ENCODE peak calls at places on chromosome X, in nine cellular contexts. M is lower lobe of right lung; I is neural progenitor cell; G is endothelial cell of umbilical vein; H is neural crest cell; L is CD8-positive, alpha-beta T cell; X is cardiac muscle cell; O is AG04449; T is BE2C. R is an unnamed sample.

GRCh38 chrX:150942958-150943594 is 40.1 kb upstream of the HMGB3 start:
- DNase-seq in M (no peak), I (no peak), G (no peak), H (no peak), L (no peak), X (no peak), O (no peak), T (no peak), R (no peak)

GRCh38 chrX:108167211-108167872 is 75.8 kb downstream of the ATG4A start:
- DNase-seq in M (no peak), I (no peak), G (peak), H (no peak), L (no peak), X (peak), O (no peak), T (no peak), R (no peak)

GRCh38 chrX:63784902-63785692 is at the start of gene ARHGEF9:
- DNase-seq in M (no peak), I (peak), G (no peak), H (peak), L (no peak), X (peak), O (no peak), T (peak), R (no peak)

GRCh38 chrX:46072776-46073175 is 472.4 kb downstream of the ZNF674 start:
- DNase-seq in M (no peak), I (no peak), G (no peak), H (no peak), L (no peak), X (no peak), O (no peak), T (no peak), R (no peak)

GRCh38 chrX:39372126-39372525 is 570.9 kb downstream of the MID1IP1 start:
- DNase-seq in M (no peak), I (no peak), G (no peak), H (no peak), L (no peak), X (no peak), O (no peak), T (no peak), R (no peak)

GRCh38 chrX:72532371-72532770 is 40.3 kb downstream of the HDAC8 start:
- DNase-seq in M (no peak), I (no peak), G (no peak), H (no peak), L (no peak), X (peak), O (no peak), T (no peak), R (no peak)

GRCh38 chrX:57155171-57155570 is 18.0 kb upstream of the SPIN2A start:
- DNase-seq in M (no peak), I (no peak), G (no peak), H (no peak), L (no peak), X (no peak), O (no peak), T (no peak), R (no peak)

GRCh38 chrX:30577362-30577961 is at the start of gene TASL:
- DNase-seq in M (peak), I (no peak), G (no peak), H (no peak), L (peak), X (no peak), O (no peak), T (no peak), R (no peak)

GRCh38 chrX:153216926-153217325 is 37.8 kb downstream of the MAGEA1 start:
- DNase-seq in M (no peak), I (no peak), G (no peak), H (no peak), L (no peak), X (no peak), O (no peak), T (no peak), R (no peak)

GRCh38 chrX:8103655-8104054 is 67.4 kb downstream of the VCX2 start:
- DNase-seq in M (no peak), I (no peak), G (no peak), H (no peak), L (no peak), X (no peak), O (no peak), T (no peak), R (no peak)

GRCh38 chrX:118655561-118656246 is 71.7 kb upstream of the IL13RA1 start:
- DNase-seq in M (no peak), I (no peak), G (no peak), H (no peak), L (no peak), X (peak), O (no peak), T (no peak), R (no peak)

GRCh38 chrX:3345281-3346081 is 971 bp downstream of the MXRA5 start:
- DNase-seq in M (peak), I (peak), G (no peak), H (peak), L (no peak), X (peak), O (no peak), T (no peak), R (peak)

GRCh38 chrX:9906919-9907318 is 60.2 kb upstream of the CLDN34 start:
- DNase-seq in M (no peak), I (peak), G (no peak), H (no peak), L (no peak), X (no peak), O (no peak), T (no peak), R (no peak)

GRCh38 chrX:9662148-9662547 is 103.5 kb downstream of the GPR143 start:
- DNase-seq in M (no peak), I (no peak), G (peak), H (no peak), L (no peak), X (peak), O (no peak), T (no peak), R (no peak)

GRCh38 chrX:24117288-24117687 is 32.2 kb upstream of the ZFX start:
- DNase-seq in M (no peak), I (no peak), G (peak), H (no peak), L (no peak), X (peak), O (no peak), T (no peak), R (no peak)

GRCh38 chrX:86141786-86142185 is 6.5 kb upstream of the DACH2 start:
- DNase-seq in M (no peak), I (no peak), G (no peak), H (no peak), L (no peak), X (no peak), O (no peak), T (no peak), R (no peak)

GRCh38 chrX:72069380-72070160 is 62.1 kb downstream of the RTL5 start:
- DNase-seq in M (no peak), I (no peak), G (no peak), H (no peak), L (no peak), X (no peak), O (no peak), T (peak), R (no peak)

GRCh38 chrX:22053486-22053885 is 21.4 kb downstream of the PHEX start:
- DNase-seq in M (no peak), I (no peak), G (no peak), H (no peak), L (no peak), X (no peak), O (no peak), T (no peak), R (no peak)

GRCh38 chrX:106039920-106040319 is 1.4 kb upstream of the SERPINA7 start:
- DNase-seq in M (no peak), I (peak), G (no peak), H (no peak), L (no peak), X (peak), O (no peak), T (no peak), R (no peak)

GRCh38 chrX:15525664-15526416 is 25.2 kb downstream of the BMX start:
- DNase-seq in M (no peak), I (no peak), G (peak), H (no peak), L (no peak), X (no peak), O (no peak), T (no peak), R (no peak)

GRCh38 chrX:41722816-41723215 is 1.2 kb upstream of the GPR82 start:
- DNase-seq in M (no peak), I (no peak), G (no peak), H (no peak), L (no peak), X (peak), O (no peak), T (no peak), R (no peak)

GRCh38 chrX:71935542-71935941 is 24.9 kb downstream of the NHSL2 start:
- DNase-seq in M (no peak), I (peak), G (no peak), H (no peak), L (no peak), X (no peak), O (no peak), T (no peak), R (no peak)

GRCh38 chrX:11241720-11242119 is 51.5 kb upstream of the AMELX start:
- DNase-seq in M (no peak), I (no peak), G (no peak), H (no peak), L (no peak), X (no peak), O (no peak), T (no peak), R (no peak)

GRCh38 chrX:99394450-99394849 is 1015.6 kb downstream of the PCDH19 start:
- DNase-seq in M (no peak), I (peak), G (no peak), H (no peak), L (no peak), X (no peak), O (no peak), T (no peak), R (no peak)

GRCh38 chrX:105038672-105039328 is 181.7 kb downstream of the TEX13A start:
- DNase-seq in M (no peak), I (no peak), G (no peak), H (no peak), L (no peak), X (no peak), O (no peak), T (no peak), R (no peak)

GRCh38 chrX:154546354-154547244 is at the start of gene G6PD:
- DNase-seq in M (peak), I (peak), G (peak), H (peak), L (peak), X (peak), O (no peak), T (peak), R (no peak)

GRCh38 chrX:14864626-14865025 is 8.2 kb downstream of the FANCB start:
- DNase-seq in M (no peak), I (no peak), G (no peak), H (no peak), L (no peak), X (peak), O (peak), T (no peak), R (no peak)

GRCh38 chrX:23822397-23822796 is 39.4 kb downstream of the SAT1 start:
- DNase-seq in M (no peak), I (no peak), G (no peak), H (no peak), L (no peak), X (no peak), O (no peak), T (no peak), R (no peak)

GRCh38 chrX:52425710-52426245 is 57.0 kb downstream of the XAGE2 start:
- DNase-seq in M (no peak), I (no peak), G (no peak), H (no peak), L (no peak), X (peak), O (no peak), T (no peak), R (no peak)

GRCh38 chrX:110182865-110183264 is 135.0 kb downstream of the AMMECR1 start:
- DNase-seq in M (no peak), I (no peak), G (no peak), H (no peak), L (no peak), X (no peak), O (no peak), T (no peak), R (no peak)

GRCh38 chrX:10636337-10636736 is 16.0 kb upstream of the MID1 start:
- DNase-seq in M (no peak), I (peak), G (peak), H (no peak), L (no peak), X (peak), O (no peak), T (peak), R (no peak)

GRCh38 chrX:103562801-103563200 is 22.5 kb upstream of the TCEAL4 start:
- DNase-seq in M (no peak), I (no peak), G (peak), H (no peak), L (no peak), X (no peak), O (no peak), T (no peak), R (no peak)

GRCh38 chrX:386768-387575 is at the start of gene PPP2R3B:
- DNase-seq in M (peak), I (peak), G (peak), H (peak), L (peak), X (peak), O (peak), T (peak), R (peak)

GRCh38 chrX:129638917-129639316 is 15.8 kb downstream of the APLN start:
- DNase-seq in M (no peak), I (no peak), G (no peak), H (no peak), L (no peak), X (no peak), O (no peak), T (no peak), R (no peak)

GRCh38 chrX:129636175-129636681 is 18.5 kb downstream of the APLN start:
- DNase-seq in M (no peak), I (no peak), G (no peak), H (no peak), L (no peak), X (no peak), O (no peak), T (no peak), R (no peak)

GRCh38 chrX:129640737-129641136 is 14.0 kb downstream of the APLN start:
- DNase-seq in M (no peak), I (no peak), G (no peak), H (no peak), L (no peak), X (no peak), O (no peak), T (no peak), R (no peak)

GRCh38 chrX:129634541-129634940 is 20.2 kb downstream of the APLN start:
- DNase-seq in M (no peak), I (peak), G (no peak), H (peak), L (no peak), X (no peak), O (no peak), T (peak), R (no peak)

DNA sequence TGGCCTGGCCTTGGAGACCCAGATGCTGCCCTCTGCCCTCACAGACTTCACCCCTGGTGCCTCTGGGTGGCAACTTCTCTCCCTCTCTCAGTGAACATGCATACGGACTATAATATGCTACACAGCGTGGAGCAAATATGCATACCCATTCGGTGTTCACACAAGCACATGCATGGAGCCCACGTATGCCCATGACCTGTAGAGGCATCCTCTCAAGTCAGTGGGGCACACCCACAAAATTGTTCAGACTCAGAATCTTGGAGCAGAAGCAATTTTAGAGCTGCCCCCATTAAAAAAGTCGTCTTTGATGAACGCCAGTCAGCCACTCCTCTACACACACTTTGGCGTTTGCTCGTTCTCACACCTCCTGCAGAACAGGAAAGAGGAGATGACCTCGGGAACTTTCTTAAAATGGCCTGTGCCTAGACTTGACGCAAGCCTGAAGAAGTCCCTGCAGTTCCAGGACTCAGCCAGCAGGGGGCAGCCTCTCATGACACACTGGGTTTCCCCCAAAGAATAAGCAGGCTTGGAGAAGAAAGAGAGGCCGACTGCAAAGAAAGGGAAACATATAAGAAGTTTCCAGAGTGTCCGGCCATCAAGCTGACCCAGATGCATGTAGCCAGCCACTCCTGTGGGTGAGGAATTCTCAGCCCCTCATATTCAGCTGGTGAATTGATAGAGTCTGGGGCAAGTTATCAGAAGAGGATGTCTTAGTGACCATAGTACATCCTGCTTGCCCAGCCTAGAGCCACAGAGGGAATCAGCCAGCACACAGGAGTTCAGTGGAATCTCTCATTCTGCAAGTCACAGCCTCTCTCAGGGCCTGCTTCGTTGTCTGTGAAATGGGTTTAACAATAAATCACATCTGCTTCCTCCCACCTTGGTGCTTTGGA is 17.3 kb downstream of the APLN start:
- DNase-seq in M (peak), I (peak), G (peak), H (peak), L (peak), X (peak), O (no peak), T (peak), R (peak)
- TF ChIP-seq CTCF in M (peak), I (peak), G (peak), H (peak), L (peak), X (peak), O (peak), T (peak), R (peak)

DNA sequence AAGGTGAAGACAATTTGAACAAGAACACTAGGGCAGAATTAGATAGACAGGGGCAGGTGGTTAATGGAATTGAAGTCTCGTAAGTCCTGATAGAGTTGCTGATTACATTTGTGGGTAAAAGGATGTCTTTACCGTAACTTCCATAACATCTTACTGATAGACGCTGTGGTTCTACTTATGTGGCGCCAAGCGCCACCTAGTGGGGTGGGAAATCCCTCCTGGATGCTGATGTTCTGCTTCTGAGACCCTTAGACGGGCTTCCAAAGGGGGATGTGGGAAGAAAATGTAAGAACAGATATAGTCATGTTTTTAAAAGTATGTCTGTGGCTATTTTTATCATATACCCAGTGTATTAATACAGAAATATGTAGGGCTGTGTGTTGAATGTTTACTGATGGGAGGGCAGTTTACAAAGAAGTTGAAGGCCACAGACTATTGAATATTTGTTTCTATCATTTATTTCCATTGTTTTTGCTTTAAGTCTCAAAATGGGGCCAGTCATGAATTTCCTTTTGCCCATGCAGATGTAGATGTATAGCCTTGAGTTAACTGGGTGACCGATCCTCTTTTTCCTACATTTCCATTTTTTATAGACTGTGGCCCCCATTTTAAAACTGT is 12.2 kb upstream of the TLR8 start:
- DNase-seq in M (peak), I (peak), G (peak), H (peak), L (peak), X (peak), O (no peak), T (peak), R (no peak)
- TF ChIP-seq CTCF in M (peak), I (peak), G (peak), H (peak), L (peak), X (peak), O (peak), T (peak), R (peak)

GRCh38 chrX:48466696-48467095 is 3.4 kb downstream of the SLC38A5 start:
- DNase-seq in M (no peak), I (no peak), G (no peak), H (no peak), L (peak), X (no peak), O (no peak), T (no peak), R (no peak)
- TF ChIP-seq CTCF in M (no peak), I (peak), G (peak), H (peak), L (no peak), X (peak), O (no peak), T (peak), R (no peak)

DNA sequence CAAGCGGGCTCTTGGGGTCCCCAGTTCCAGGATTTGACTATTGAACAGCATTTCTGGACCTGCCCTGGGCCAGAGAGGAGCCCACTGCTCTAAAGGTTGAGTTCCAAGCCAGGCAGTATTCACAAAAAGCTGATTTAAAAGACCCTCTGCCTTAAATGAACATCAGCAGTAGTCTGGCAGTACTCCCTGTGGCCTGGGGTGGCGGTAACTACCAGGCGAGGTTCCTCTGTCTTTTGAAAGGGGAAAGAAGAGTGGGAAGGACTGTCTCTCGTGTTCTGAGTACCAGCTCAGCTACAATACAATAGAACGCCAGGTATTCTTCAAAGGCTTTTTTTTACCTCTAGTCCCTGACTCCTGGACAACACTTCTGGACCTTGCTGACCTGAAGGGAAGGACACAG is 456.4 kb upstream of the TEX13C start:
- DNase-seq in M (no peak), I (peak), G (no peak), H (no peak), L (no peak), X (no peak), O (no peak), T (no peak), R (no peak)
- TF ChIP-seq CTCF in M (no peak), I (peak), G (no peak), H (peak), L (no peak), X (no peak), O (no peak), T (no peak), R (no peak)